ENCODE peak calls at places on chromosomes 12 and 14, in nine cellular contexts. R is fibroblast of mammary gland, J is OCI-LY7, E is uterus, S is astrocyte of the spinal cord, B is GM12865, T is psoas muscle, K is stomach, Y is fibroblast of the aortic adventitia. Q is an unnamed sample.

GRCh38 chr14:75960219-75960618 is 21.6 kb downstream of the TGFB3 start:
- DNase-seq in E (no peak), B (peak; percentile 91), K (no peak), T (no peak), Y (no peak), J (peak; percentile 85), S (no peak), R (no peak), Q (no peak)

GRCh38 chr12:39372929-39373328 is 70.0 kb downstream of the KIF21A start:
- DNase-seq in R (no peak), S (peak; percentile 9), Y (no peak), J (no peak), E (no peak), T (no peak), K (no peak), B (peak; percentile 84), Q (peak; percentile 36)

GRCh38 chr12:43921666-43922337 is 85.9 kb downstream of the TMEM117 start:
- DNase-seq in E (no peak), K (no peak), J (no peak), Y (peak; percentile 28), S (peak; percentile 24), R (peak; percentile 15), T (no peak), B (no peak), Q (no peak)

GRCh38 chr12:118060301-118061010 is 523 bp downstream of the WSB2 start:
- DNase-seq in J (no peak), S (peak; percentile 36), T (peak; percentile 75), B (peak; percentile 48), R (no peak), K (peak; percentile 63), Y (no peak), E (peak; percentile 51), Q (peak; percentile 24)

GRCh38 chr12:106428379-106428778 is 70.8 kb downstream of the POLR3B start:
- DNase-seq in B (no peak), J (no peak), Y (peak; percentile 83), T (no peak), S (peak; percentile 51), E (peak; percentile 21), K (peak; percentile 28), R (peak; percentile 44), Q (peak; percentile 33)

GRCh38 chr12:26524862-26525465 is 308.0 kb downstream of the ITPR2 start:
- DNase-seq in E (no peak), B (peak; percentile 31), J (peak; percentile 18), T (no peak), R (peak; percentile 52), K (no peak), Y (peak; percentile 38), S (peak; percentile 12), Q (peak; percentile 34)

GRCh38 chr14:52919971-52920370 is 30.9 kb downstream of the FERMT2 start:
- DNase-seq in J (no peak), K (no peak), R (no peak), E (no peak), Y (peak; percentile 77), S (peak; percentile 40), B (no peak), T (no peak), Q (peak; percentile 36)

GRCh38 chr12:63090716-63091115 is 60.3 kb downstream of the AVPR1A start:
- DNase-seq in J (no peak), S (no peak), Y (no peak), E (no peak), K (no peak), R (no peak), B (no peak), T (no peak), Q (no peak)

GRCh38 chr14:79540394-79540793 is 670.9 kb downstream of the DIO2 start:
- DNase-seq in J (no peak), B (no peak), Y (no peak), S (no peak), E (no peak), K (no peak), T (no peak), R (no peak), Q (no peak)

GRCh38 chr14:45838597-45838996 is 585.6 kb upstream of the MIS18BP1 start:
- DNase-seq in B (peak; percentile 41), E (no peak), T (no peak), J (peak; percentile 0), Y (no peak), S (peak; percentile 0), K (no peak), R (peak; percentile 7), Q (peak; percentile 2)
- TF ChIP-seq CTCF in B (peak; percentile 5), E (no peak), T (no peak), J (peak; percentile 50), Y (no peak), S (no peak), K (no peak), R (no peak), Q (no peak)

GRCh38 chr12:32754101-32754500 is 1.6 kb downstream of the YARS2 start:
- DNase-seq in T (no peak), R (peak; percentile 19), S (no peak), E (no peak), B (no peak), K (no peak), Y (peak; percentile 23), J (no peak), Q (peak; percentile 38)
- H3K4me3 ChIP-seq in T (peak overlapping the region; percentile 97), R (peak overlapping the region; percentile 98), S (peak overlapping the region; percentile 100), E (no peak overlapping the region), B (peak overlapping the region; percentile 88), K (peak overlapping the region; percentile 98), Y (peak overlapping the region; percentile 99), J (peak overlapping the region; percentile 85), Q (peak overlapping the region; percentile 100)

DNA sequence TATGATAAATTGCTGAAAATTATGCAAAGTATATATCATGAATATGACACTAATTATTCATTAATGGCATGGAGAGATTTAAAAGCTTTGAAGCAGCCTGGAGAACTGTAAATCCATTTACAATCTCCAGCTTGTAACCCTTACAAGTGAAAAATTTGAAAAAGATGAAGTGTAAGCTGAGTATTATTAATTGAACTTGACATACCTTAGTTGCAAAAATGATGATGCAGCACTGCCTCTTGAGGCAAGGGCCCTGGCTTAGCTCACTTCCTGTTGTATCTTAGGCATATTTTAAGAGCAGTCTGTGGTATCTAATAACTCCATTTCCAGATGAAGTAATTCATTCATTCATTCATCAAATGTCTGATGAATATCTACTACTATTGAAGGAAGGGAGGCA is 158.6 kb downstream of the ANO4 start:
- DNase-seq in T (no peak), K (no peak), J (no peak), Y (peak; percentile 18), E (no peak), S (no peak), R (no peak), B (no peak), Q (peak; percentile 15)
- TF ChIP-seq CTCF in T (no peak), K (no peak), J (no peak), Y (no peak), E (no peak), S (no peak), R (no peak), B (no peak), Q (no peak)

DNA sequence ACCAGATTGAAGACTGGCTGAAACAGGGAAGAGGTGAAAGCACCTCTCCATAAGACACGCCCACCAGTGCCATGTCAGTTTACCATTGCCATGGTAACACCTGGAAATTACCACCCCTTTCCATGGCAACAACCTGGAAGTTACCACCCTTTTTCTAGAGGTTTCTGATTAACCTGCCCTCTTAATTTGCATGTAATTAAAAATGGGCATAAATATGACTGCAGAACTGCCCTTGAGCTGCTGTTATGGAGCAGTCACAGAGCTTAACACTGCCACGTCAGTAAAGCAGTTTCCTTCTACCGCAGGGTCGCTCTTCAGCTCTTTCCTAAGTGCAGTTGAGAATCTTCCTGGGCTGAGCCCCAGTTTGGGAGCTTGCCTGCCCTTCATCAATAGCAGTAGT is 55.2 kb downstream of the RASSF3 start:
- DNase-seq in S (no peak), B (peak; percentile 85), J (peak; percentile 48), T (no peak), Y (peak; percentile 43), K (no peak), R (peak; percentile 6), E (no peak), Q (peak; percentile 32)
- H3K4me3 ChIP-seq in S (no peak overlapping the region), B (peak overlapping the region; percentile 48), J (peak overlapping the region; percentile 32), T (no peak overlapping the region), Y (peak overlapping the region; percentile 2), K (no peak overlapping the region), R (no peak overlapping the region), E (no peak overlapping the region), Q (no peak overlapping the region)

GRCh38 chr14:64541261-64541970 is 875 bp downstream of the HSPA2 start:
- DNase-seq in T (peak; percentile 69), B (peak; percentile 24), J (no peak), Y (no peak), S (no peak), R (no peak), K (no peak), E (peak; percentile 42), Q (no peak)
- TF ChIP-seq CTCF in T (no peak), B (no peak), J (no peak), Y (no peak), S (no peak), R (no peak), K (no peak), E (no peak), Q (no peak)

DNA sequence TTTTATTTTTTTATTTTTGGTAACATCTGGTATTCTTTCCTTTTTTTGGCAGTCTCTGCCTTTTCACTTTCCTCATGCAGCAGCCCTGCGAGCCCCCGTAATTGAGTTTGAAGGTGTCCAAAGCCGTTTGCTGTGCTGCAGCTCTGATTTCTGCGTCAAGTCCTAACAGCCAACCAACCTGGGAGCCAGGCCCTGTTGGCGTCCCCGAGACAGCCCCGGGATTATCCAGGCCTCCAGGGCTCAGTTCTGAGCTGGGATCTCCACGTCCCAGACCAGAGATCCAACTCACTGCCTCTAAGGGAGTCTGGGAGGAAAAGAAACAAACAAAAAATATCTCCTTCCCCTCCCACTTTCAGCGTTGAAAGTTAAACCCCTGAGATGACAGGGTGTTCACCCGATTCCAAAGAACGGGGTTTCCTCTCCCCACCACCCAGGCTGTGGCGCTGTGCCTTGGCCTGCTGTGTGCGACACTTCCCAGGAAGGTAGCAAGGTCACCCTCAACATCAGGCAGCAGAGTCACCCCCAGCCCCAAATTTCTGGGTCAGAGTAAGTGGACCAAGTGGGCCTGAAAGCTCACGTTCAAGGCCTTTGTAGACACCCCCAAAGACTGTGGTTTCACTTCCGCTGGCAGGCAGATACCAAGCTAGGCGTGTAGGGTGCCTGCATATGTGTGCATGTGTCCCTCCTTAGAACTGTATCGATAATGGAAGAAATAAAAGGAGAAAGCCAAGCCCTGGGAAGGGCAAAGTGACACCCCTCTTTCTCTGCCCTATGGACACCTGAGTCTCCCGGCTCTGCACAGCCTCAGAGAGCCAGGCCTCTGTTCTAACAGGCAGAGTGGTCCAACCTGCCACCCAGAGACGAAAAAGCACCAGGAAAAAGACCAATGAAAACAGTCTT is 11.1 kb downstream of the BCL11B start:
- DNase-seq in T (no peak), K (no peak), Y (no peak), E (no peak), B (no peak), R (no peak), J (peak; percentile 4), S (no peak), Q (no peak)
- H3K4me3 ChIP-seq in T (no peak overlapping the region), K (no peak overlapping the region), Y (no peak overlapping the region), E (no peak overlapping the region), B (no peak overlapping the region), R (no peak overlapping the region), J (no peak overlapping the region), S (no peak overlapping the region), Q (no peak overlapping the region)